ENCODE peak calls at places on chromosome 11, in ten cellular contexts. J is cardiac muscle cell, E is HL-60, K is fibroblast of lung, D is fibroblast of mammary gland, P is ascending aorta, N is tibial artery, W is BJ, I is AG04450, O is fibroblast of the aortic adventitia. A is an unnamed sample.

GRCh38 chr11:62336949-62337681 is at the start of gene ASRGL1:
- DNase-seq in J (peak; percentile 82), E (peak; percentile 84), K (peak; percentile 41), D (peak; percentile 22), P (peak; percentile 90), N (peak; percentile 74), W (no peak), I (no peak), O (peak; percentile 34), A (peak; percentile 94)

GRCh38 chr11:114276077-114276476 is 20.1 kb upstream of the NNMT start:
- DNase-seq in J (no peak), E (no peak), K (no peak), D (no peak), P (no peak), N (no peak), W (no peak), I (no peak), O (no peak), A (no peak)

GRCh38 chr11:132158091-132158490 is 787.7 kb downstream of the NTM start:
- DNase-seq in J (peak; percentile 4), E (peak; percentile 29), K (peak; percentile 16), D (peak; percentile 25), P (no peak), N (no peak), W (no peak), I (no peak), O (no peak), A (peak; percentile 41)

GRCh38 chr11:120773501-120774031 is 250.3 kb upstream of the TBCEL start:
- DNase-seq in J (no peak), E (no peak), K (peak; percentile 4), D (peak; percentile 40), P (no peak), N (no peak), W (no peak), I (no peak), O (peak; percentile 61), A (no peak)

GRCh38 chr11:119476666-119477331 is 53.8 kb upstream of the THY1 start:
- DNase-seq in J (no peak), E (no peak), K (no peak), D (no peak), P (peak; percentile 51), N (peak; percentile 12), W (no peak), I (no peak), O (no peak), A (no peak)

GRCh38 chr11:61747389-61748285 is 4.8 kb upstream of the MYRF start:
- DNase-seq in J (peak; percentile 87), E (peak; percentile 39), K (peak; percentile 58), D (peak; percentile 64), P (peak; percentile 75), N (peak; percentile 65), W (no peak), I (no peak), O (peak; percentile 61), A (peak; percentile 83)

GRCh38 chr11:12013771-12014170 is 5.3 kb upstream of the DKK3 start:
- DNase-seq in J (no peak), E (no peak), K (no peak), D (no peak), P (no peak), N (no peak), W (no peak), I (no peak), O (no peak), A (no peak)

GRCh38 chr11:113105584-113105983 is 144.4 kb downstream of the NCAM1 start:
- DNase-seq in J (no peak), E (no peak), K (peak; percentile 17), D (no peak), P (no peak), N (no peak), W (no peak), I (no peak), O (no peak), A (no peak)

DNA sequence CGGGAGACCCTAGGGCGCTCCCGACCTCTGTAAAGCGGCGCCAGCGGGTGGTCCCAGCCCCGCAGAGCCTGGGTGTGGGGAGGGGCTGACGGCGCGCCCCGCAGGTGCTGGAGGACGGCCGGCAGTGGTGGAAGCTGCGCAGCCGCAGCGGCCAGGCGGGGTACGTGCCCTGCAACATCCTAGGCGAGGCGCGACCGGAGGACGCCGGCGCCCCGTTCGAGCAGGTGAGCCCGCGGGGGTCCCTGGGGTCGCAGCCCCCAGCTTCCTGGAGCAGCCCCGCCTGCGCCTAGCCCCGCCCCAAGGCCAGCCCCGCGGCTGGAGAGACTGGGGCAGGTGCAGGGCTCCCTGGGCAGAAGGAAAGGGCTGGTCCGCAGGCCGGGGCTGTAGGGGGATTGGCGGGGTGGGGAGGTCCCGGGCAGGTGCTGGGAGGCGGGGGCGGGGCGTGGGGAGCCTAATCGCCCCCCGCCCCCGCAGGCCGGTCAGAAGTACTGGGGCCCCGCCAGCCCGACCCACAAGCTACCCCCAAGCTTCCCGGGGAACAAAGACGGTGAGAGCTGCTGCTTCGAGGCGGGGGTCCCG is 19.7 kb downstream of the EPS8L2 start:
- DNase-seq in J (no peak), E (no peak), K (no peak), D (no peak), P (no peak), N (no peak), W (no peak), I (no peak), O (no peak), A (no peak)
- H3K4me3 ChIP-seq in J (peak overlapping the region; percentile 25), E (peak overlapping the region; percentile 26), K (no peak overlapping the region), D (no peak overlapping the region), P (peak overlapping the region; percentile 34), N (peak overlapping the region; percentile 21), W (no peak overlapping the region), I (no peak overlapping the region), O (no peak overlapping the region), A (no peak overlapping the region)

GRCh38 chr11:75428301-75428724 is 4.7 kb downstream of the KLHL35 start:
- DNase-seq in J (peak; percentile 44), E (peak; percentile 67), K (peak; percentile 83), D (peak; percentile 86), P (peak; percentile 95), N (peak; percentile 96), W (no peak), I (peak; percentile 57), O (peak; percentile 81), A (peak; percentile 44)

GRCh38 chr11:75430692-75431532 is 2.1 kb downstream of the KLHL35 start:
- DNase-seq in J (no peak), E (no peak), K (no peak), D (no peak), P (no peak), N (no peak), W (no peak), I (no peak), O (no peak), A (no peak)

GRCh38 chr11:75429902-75430691 is 2.9 kb downstream of the KLHL35 start:
- DNase-seq in J (peak; percentile 83), E (peak; percentile 60), K (peak; percentile 78), D (peak; percentile 58), P (peak; percentile 83), N (peak; percentile 41), W (no peak), I (no peak), O (peak; percentile 60), A (no peak)

GRCh38 chr11:75428989-75429640 is 3.9 kb downstream of the KLHL35 start:
- DNase-seq in J (no peak), E (no peak), K (no peak), D (no peak), P (no peak), N (no peak), W (no peak), I (no peak), O (no peak), A (peak; percentile 69)

DNA sequence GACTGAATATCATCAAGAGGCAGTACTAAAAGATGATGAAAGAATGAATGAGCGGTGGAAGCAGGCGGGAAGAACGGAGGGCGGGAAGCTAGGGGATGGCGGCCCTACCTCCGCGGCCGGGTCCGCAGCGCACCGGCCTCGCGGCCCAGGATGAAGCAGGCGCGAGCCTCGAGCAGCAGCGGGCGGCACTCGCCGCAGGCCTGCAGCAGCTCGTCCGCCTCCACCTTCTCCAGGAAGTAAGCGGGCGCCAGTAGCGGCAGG is 3.4 kb downstream of the KLHL35 start:
- DNase-seq in J (no peak), E (no peak), K (no peak), D (no peak), P (no peak), N (no peak), W (no peak), I (no peak), O (no peak), A (no peak)
- TF ChIP-seq CTCF in J (no peak), E (no peak), K (no peak), D (no peak), P (no peak), N (no peak), W (no peak), I (no peak), O (no peak), A (no peak)

GRCh38 chr11:75536786-75537629 is 11.3 kb upstream of the GDPD5 start:
- DNase-seq in J (no peak), E (peak; percentile 65), K (peak; percentile 50), D (peak; percentile 50), P (no peak), N (no peak), W (no peak), I (no peak), O (no peak), A (no peak)

GRCh38 chr11:75538150-75538942 is 12.6 kb upstream of the GDPD5 start:
- DNase-seq in J (no peak), E (no peak), K (no peak), D (no peak), P (no peak), N (no peak), W (no peak), I (no peak), O (no peak), A (no peak)

GRCh38 chr11:75539459-75540022 is 13.8 kb upstream of the GDPD5 start:
- DNase-seq in J (peak; percentile 71), E (no peak), K (no peak), D (no peak), P (no peak), N (no peak), W (no peak), I (no peak), O (no peak), A (no peak)

GRCh38 chr11:75535039-75535563 is 9.4 kb upstream of the GDPD5 start:
- DNase-seq in J (no peak), E (no peak), K (no peak), D (no peak), P (no peak), N (no peak), W (no peak), I (no peak), O (no peak), A (no peak)

GRCh38 chr11:75537740-75538139 is 12.0 kb upstream of the GDPD5 start:
- DNase-seq in J (no peak), E (no peak), K (no peak), D (no peak), P (no peak), N (no peak), W (no peak), I (no peak), O (no peak), A (peak; percentile 29)
- H3K4me3 ChIP-seq in J (no peak overlapping the region), E (no peak overlapping the region), K (no peak overlapping the region), D (no peak overlapping the region), P (no peak overlapping the region), N (no peak overlapping the region), W (no peak overlapping the region), I (no peak overlapping the region), O (no peak overlapping the region), A (no peak overlapping the region)

DNA sequence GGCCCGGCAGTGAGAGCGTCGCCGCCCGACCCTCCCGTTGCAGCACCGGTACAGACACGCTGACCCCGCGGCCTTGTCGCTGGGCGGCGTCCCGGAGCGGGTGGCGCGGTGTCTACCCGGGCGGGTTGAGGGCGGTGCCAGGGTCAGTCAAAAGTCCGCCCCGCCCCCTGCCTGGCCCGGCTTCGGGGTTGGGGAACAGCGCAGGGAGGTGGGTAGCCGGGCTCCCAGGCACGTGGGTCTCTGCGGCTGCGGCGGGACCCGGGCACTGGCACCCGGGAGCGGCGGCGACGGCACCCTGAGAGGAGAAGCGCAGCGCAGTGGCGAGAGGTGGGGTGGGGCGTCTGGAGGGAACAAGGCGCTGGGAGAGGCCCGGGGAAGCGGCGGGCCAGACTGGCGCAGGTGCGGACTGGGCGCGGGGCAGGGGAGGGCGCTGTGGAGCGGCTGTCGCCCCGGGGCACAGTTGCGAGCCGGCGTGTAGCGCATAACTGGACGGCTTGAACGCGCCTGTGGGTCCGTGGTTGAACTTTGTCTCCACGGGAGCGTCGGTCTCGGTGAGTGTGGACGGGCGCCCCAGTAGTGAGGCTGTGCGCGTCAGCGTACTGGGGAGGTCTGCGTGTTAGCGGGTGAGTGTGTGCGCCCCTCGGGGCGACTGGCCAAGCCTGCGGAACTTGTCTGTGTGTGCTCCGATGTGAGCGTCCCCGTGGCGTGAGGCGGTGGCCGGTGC is at the start of gene P2RY2:
- DNase-seq in J (peak; percentile 79), E (peak; percentile 95), K (peak; percentile 38), D (no peak), P (peak; percentile 86), N (peak; percentile 50), W (no peak), I (no peak), O (no peak), A (no peak)
- TF ChIP-seq CTCF in J (peak; percentile 42), E (no peak), K (peak; percentile 31), D (no peak), P (peak; percentile 74), N (peak; percentile 56), W (peak; percentile 45), I (peak; percentile 49), O (peak; percentile 34), A (no peak)

A was measured in WERI-Rb-1.